ENCODE peak calls at places on chromosomes 3 and 15, in eight cellular contexts. I, M, Z, R, H, Q, W and X are unnamed samples.

GRCh38 chr3:41073190-41073589 is 126.1 kb upstream of the CTNNB1 start:
- DNase-seq in I (no peak), M (no peak), Z (no peak), R (no peak), H (no peak), Q (no peak), W (no peak), X (peak)

GRCh38 chr3:184289426-184289938 is 9.6 kb upstream of the PSMD2 start:
- DNase-seq in I (peak), M (no peak), Z (peak), R (no peak), H (peak), Q (peak), W (peak), X (peak)

GRCh38 chr15:25236143-25236860 is 202.5 kb downstream of the UBE3A start:
- DNase-seq in I (no peak), M (no peak), Z (no peak), R (no peak), H (no peak), Q (no peak), W (no peak), X (no peak)

GRCh38 chr15:70722266-70723123 is 40.9 kb downstream of the UACA start:
- DNase-seq in I (no peak), M (peak), Z (peak), R (no peak), H (no peak), Q (peak), W (peak), X (no peak)

GRCh38 chr15:100968043-100968966 is 49.1 kb downstream of the LRRK1 start:
- DNase-seq in I (no peak), M (no peak), Z (peak), R (no peak), H (no peak), Q (no peak), W (no peak), X (no peak)

GRCh38 chr3:184409331-184409926 is 29.6 kb downstream of the CHRD start:
- DNase-seq in I (no peak), M (no peak), Z (no peak), R (no peak), H (no peak), Q (no peak), W (no peak), X (no peak)

GRCh38 chr15:53976844-53977392 is 1.3 kb upstream of the UNC13C start:
- DNase-seq in I (no peak), M (no peak), Z (no peak), R (peak), H (no peak), Q (peak), W (peak), X (peak)

GRCh38 chr3:120147072-120147871 is 53.0 kb upstream of the GSK3B start:
- DNase-seq in I (peak), M (no peak), Z (no peak), R (no peak), H (peak), Q (peak), W (no peak), X (peak)

GRCh38 chr15:25451501-25451900 is 12.7 kb upstream of the UBE3A start:
- DNase-seq in I (no peak), M (no peak), Z (no peak), R (no peak), H (no peak), Q (no peak), W (no peak), X (no peak)

GRCh38 chr15:100732359-100733055 is 130.1 kb downstream of the ASB7 start:
- DNase-seq in I (no peak), M (no peak), Z (no peak), R (no peak), H (no peak), Q (no peak), W (no peak), X (no peak)

GRCh38 chr3:129315386-129315991 is 36.8 kb downstream of the HMCES start:
- DNase-seq in I (peak), M (no peak), Z (no peak), R (peak), H (peak), Q (peak), W (peak), X (peak)